ENCODE peak calls at places on chromosomes 1 and 21, in six cellular contexts. One of them, this sample, is unnamed.

GRCh38 chr21:44845418-44846200 is 27.7 kb upstream of the SUMO3 start:
- DNase-seq in T-helper 2 cell: peak; percentile 39
- DNase-seq in HAP-1: peak; percentile 94
- DNase-seq in activated CD8-positive, alpha-beta memory T cell treated with anti-CD3 and anti-CD28 coated beads, Interleukin-2, amount 50 U/mL, for 48 hours: peak; percentile 83
- DNase-seq in transverse colon: peak; percentile 68
- DNase-seq in coronary artery: no peak
- DNase-seq in this sample: peak; percentile 70

GRCh38 chr1:147722114-147722513 is 38.3 kb downstream of the GJA5 start:
- DNase-seq in T-helper 2 cell: no peak
- DNase-seq in HAP-1: peak; percentile 15
- DNase-seq in activated CD8-positive, alpha-beta memory T cell treated with anti-CD3 and anti-CD28 coated beads, Interleukin-2, amount 50 U/mL, for 48 hours: no peak
- DNase-seq in transverse colon: no peak
- DNase-seq in coronary artery: no peak
- DNase-seq in this sample: no peak

GRCh38 chr21:38095220-38095619 is 161.6 kb upstream of the KCNJ15 start:
- DNase-seq in T-helper 2 cell: no peak
- DNase-seq in HAP-1: no peak
- DNase-seq in activated CD8-positive, alpha-beta memory T cell treated with anti-CD3 and anti-CD28 coated beads, Interleukin-2, amount 50 U/mL, for 48 hours: no peak
- DNase-seq in transverse colon: no peak
- DNase-seq in coronary artery: no peak
- DNase-seq in this sample: no peak

GRCh38 chr1:173506437-173506836 is 29.3 kb downstream of the PRDX6 start:
- DNase-seq in T-helper 2 cell: no peak
- DNase-seq in HAP-1: peak; percentile 57
- DNase-seq in activated CD8-positive, alpha-beta memory T cell treated with anti-CD3 and anti-CD28 coated beads, Interleukin-2, amount 50 U/mL, for 48 hours: no peak
- DNase-seq in transverse colon: peak; percentile 82
- DNase-seq in coronary artery: no peak
- DNase-seq in this sample: no peak

GRCh38 chr1:246215505-246215893 is 291.6 kb downstream of the SMYD3 start:
- DNase-seq in T-helper 2 cell: no peak
- DNase-seq in HAP-1: no peak
- DNase-seq in activated CD8-positive, alpha-beta memory T cell treated with anti-CD3 and anti-CD28 coated beads, Interleukin-2, amount 50 U/mL, for 48 hours: no peak
- DNase-seq in transverse colon: no peak
- DNase-seq in coronary artery: no peak
- DNase-seq in this sample: no peak

GRCh38 chr1:68218485-68218884 is 13.8 kb downstream of the WLS start:
- DNase-seq in T-helper 2 cell: no peak
- DNase-seq in HAP-1: peak; percentile 84
- DNase-seq in activated CD8-positive, alpha-beta memory T cell treated with anti-CD3 and anti-CD28 coated beads, Interleukin-2, amount 50 U/mL, for 48 hours: no peak
- DNase-seq in transverse colon: no peak
- DNase-seq in coronary artery: no peak
- DNase-seq in this sample: no peak

GRCh38 chr1:44405804-44406743 is 1.0 kb downstream of the RNF220 start:
- DNase-seq in T-helper 2 cell: no peak
- DNase-seq in HAP-1: peak; percentile 79
- DNase-seq in activated CD8-positive, alpha-beta memory T cell treated with anti-CD3 and anti-CD28 coated beads, Interleukin-2, amount 50 U/mL, for 48 hours: peak; percentile 66
- DNase-seq in transverse colon: no peak
- DNase-seq in coronary artery: peak; percentile 73
- DNase-seq in this sample: no peak

GRCh38 chr1:226002667-226003501 is 3.7 kb upstream of the SDE2 start:
- DNase-seq in T-helper 2 cell: no peak
- DNase-seq in HAP-1: peak; percentile 94
- DNase-seq in activated CD8-positive, alpha-beta memory T cell treated with anti-CD3 and anti-CD28 coated beads, Interleukin-2, amount 50 U/mL, for 48 hours: no peak
- DNase-seq in transverse colon: peak; percentile 51
- DNase-seq in coronary artery: peak; percentile 78
- DNase-seq in this sample: no peak

GRCh38 chr1:44002606-44003157 is 11.3 kb downstream of the CCDC24 start:
- DNase-seq in T-helper 2 cell: no peak
- DNase-seq in HAP-1: no peak
- DNase-seq in activated CD8-positive, alpha-beta memory T cell treated with anti-CD3 and anti-CD28 coated beads, Interleukin-2, amount 50 U/mL, for 48 hours: no peak
- DNase-seq in transverse colon: no peak
- DNase-seq in coronary artery: no peak
- DNase-seq in this sample: no peak

GRCh38 chr1:180117764-180118116 is 36.9 kb upstream of the QSOX1 start:
- DNase-seq in T-helper 2 cell: no peak
- DNase-seq in HAP-1: no peak
- DNase-seq in activated CD8-positive, alpha-beta memory T cell treated with anti-CD3 and anti-CD28 coated beads, Interleukin-2, amount 50 U/mL, for 48 hours: no peak
- DNase-seq in transverse colon: no peak
- DNase-seq in coronary artery: no peak
- DNase-seq in this sample: no peak